ENCODE peak calls at places on chromosomes 2 and 18, in ten cellular contexts. E is stimulated activated CD8-positive, alpha-beta memory T cell treated with anti-CD3 and anti-CD28 coated beads, Interleukin-4, amount 100 ng/mL, for 24 hours; T is Caki2; O is chondrocyte; B is tibial artery; P is activated CD4-positive, alpha-beta T cell treated with anti-CD3 and anti-CD28 coated beads for 48 hours; V is astrocyte of the cerebellum; K is GM12891; N is stomach; A is breast epithelium. L is an unnamed sample.

GRCh38 chr2:205822578-205822977 is 140.3 kb downstream of the NRP2 start:
- DNase-seq in E (no peak), T (no peak), O (no peak), B (no peak), P (no peak), V (peak), K (no peak), N (no peak), A (no peak), L (no peak)

GRCh38 chr2:241754042-241754441 is 19.6 kb downstream of the D2HGDH start:
- DNase-seq in E (no peak), T (no peak), O (no peak), B (no peak), P (no peak), V (no peak), K (no peak), N (no peak), A (no peak), L (no peak)

GRCh38 chr18:2402084-2402483 is 169.2 kb downstream of the METTL4 start:
- DNase-seq in E (no peak), T (no peak), O (no peak), B (no peak), P (no peak), V (no peak), K (no peak), N (no peak), A (no peak), L (no peak)

GRCh38 chr2:177263451-177264208 is 897 bp downstream of the NFE2L2 start:
- DNase-seq in E (peak), T (peak), O (peak), B (peak), P (peak), V (peak), K (peak), N (peak), A (peak), L (peak)

GRCh38 chr18:3061581-3062416 is 48.9 kb upstream of the LPIN2 start:
- DNase-seq in E (peak), T (no peak), O (no peak), B (no peak), P (peak), V (no peak), K (no peak), N (no peak), A (no peak), L (no peak)

GRCh38 chr18:43534511-43534910 is 257.2 kb upstream of the SYT4 start:
- DNase-seq in E (no peak), T (no peak), O (no peak), B (no peak), P (no peak), V (no peak), K (no peak), N (no peak), A (no peak), L (no peak)

GRCh38 chr18:59733411-59733810 is 36.2 kb upstream of the CCBE1 start:
- DNase-seq in E (no peak), T (no peak), O (no peak), B (no peak), P (no peak), V (no peak), K (no peak), N (no peak), A (no peak), L (no peak)

GRCh38 chr2:111186933-111187332 is 66.2 kb downstream of the BCL2L11 start:
- DNase-seq in E (no peak), T (no peak), O (no peak), B (no peak), P (no peak), V (no peak), K (no peak), N (no peak), A (no peak), L (no peak)

GRCh38 chr2:118852605-118853128 is 5.2 kb upstream of the EN1 start:
- DNase-seq in E (no peak), T (no peak), O (no peak), B (peak), P (no peak), V (no peak), K (no peak), N (no peak), A (no peak), L (no peak)

GRCh38 chr18:34795070-34795740 is 85.1 kb downstream of the DTNA start:
- DNase-seq in E (no peak), T (no peak), O (no peak), B (no peak), P (no peak), V (no peak), K (no peak), N (no peak), A (no peak), L (peak)

GRCh38 chr2:96024336-96025106 is 10.2 kb downstream of the GPAT2 start:
- DNase-seq in E (no peak), T (no peak), O (no peak), B (no peak), P (no peak), V (no peak), K (no peak), N (no peak), A (no peak), L (no peak)

GRCh38 chr2:66582975-66583842 is 148.3 kb downstream of the MEIS1 start:
- DNase-seq in E (no peak), T (no peak), O (no peak), B (no peak), P (no peak), V (no peak), K (no peak), N (no peak), A (no peak), L (no peak)

GRCh38 chr18:34322365-34323289 is 97.9 kb upstream of the NOL4 start:
- DNase-seq in E (no peak), T (peak), O (no peak), B (no peak), P (peak), V (peak), K (no peak), N (peak), A (no peak), L (peak)

GRCh38 chr18:78430171-78430857 is 549.3 kb upstream of the SALL3 start:
- DNase-seq in E (no peak), T (no peak), O (no peak), B (no peak), P (no peak), V (no peak), K (no peak), N (no peak), A (no peak), L (no peak)

GRCh38 chr2:65429799-65430514 is 2.4 kb downstream of the SPRED2 start:
- DNase-seq in E (no peak), T (no peak), O (no peak), B (no peak), P (no peak), V (no peak), K (no peak), N (peak), A (no peak), L (no peak)